ENCODE peak calls at places on chromosome X, in seven cellular contexts. E is heart left ventricle, C is lower leg skin, N is stomach, K is HCT116, Y is sigmoid colon, D is Peyer's patch. Q is an unnamed sample.

GRCh38 chrX:6311540-6311939 is 82.9 kb upstream of the NLGN4X start:
- DNase-seq in E (no peak), K (no peak), N (no peak), Y (no peak), C (no peak), D (no peak), Q (no peak)

GRCh38 chrX:21374994-21375794 is 976 bp downstream of the CNKSR2 start:
- DNase-seq in Y (no peak), N (no peak), D (no peak), K (no peak), E (no peak), C (no peak), Q (no peak)

GRCh38 chrX:105464611-105465010 is 244.1 kb upstream of the TEX13A start:
- DNase-seq in D (no peak), N (no peak), C (no peak), E (no peak), Y (no peak), K (no peak), Q (no peak)

GRCh38 chrX:106278951-106279350 is 110.8 kb downstream of the PWWP3B start:
- DNase-seq in E (no peak), Y (no peak), N (no peak), K (no peak), D (no peak), C (no peak), Q (no peak)

GRCh38 chrX:153771686-153772607 is 7.9 kb downstream of the PLXNB3 start:
- DNase-seq in N (no peak), K (no peak), C (no peak), D (no peak), E (no peak), Y (no peak), Q (no peak)

GRCh38 chrX:32268207-32268606 is 943.1 kb downstream of the DMD start:
- DNase-seq in Y (no peak), D (no peak), E (no peak), K (no peak), C (no peak), N (no peak), Q (no peak)

GRCh38 chrX:29617725-29618124 is 597.6 kb upstream of the MAGEB2 start:
- DNase-seq in C (no peak), Y (no peak), N (no peak), D (no peak), K (no peak), E (no peak), Q (no peak)

GRCh38 chrX:72079607-72080006 is 52.1 kb downstream of the RTL5 start:
- DNase-seq in N (no peak), Y (no peak), C (no peak), D (no peak), K (no peak), E (peak; percentile 75), Q (no peak)

GRCh38 chrX:33741807-33742206 is 390.3 kb downstream of the FAM47A start:
- DNase-seq in Y (peak; percentile 27), E (no peak), K (no peak), C (no peak), N (no peak), D (no peak), Q (no peak)

GRCh38 chrX:786441-786881 is 155.9 kb downstream of the SHOX start:
- DNase-seq in Y (no peak), D (no peak), K (no peak), E (no peak), N (no peak), C (no peak), Q (no peak)

GRCh38 chrX:103253608-103254007 is 1.3 kb downstream of the TCEAL8 start:
- DNase-seq in E (peak; percentile 28), N (no peak), K (no peak), Y (no peak), C (no peak), D (no peak), Q (peak; percentile 72)

GRCh38 chrX:43065978-43066377 is 288.0 kb upstream of the PPP1R2C start:
- DNase-seq in Y (no peak), K (no peak), E (no peak), C (no peak), D (no peak), N (no peak), Q (no peak)

GRCh38 chrX:9285342-9285771 is 179.5 kb upstream of the TBL1X start:
- DNase-seq in K (no peak), D (no peak), N (no peak), C (no peak), E (no peak), Y (no peak), Q (no peak)

GRCh38 chrX:49308604-49309269 is 5.3 kb downstream of the GAGE10 start:
- DNase-seq in N (no peak), D (no peak), C (no peak), K (no peak), E (no peak), Y (no peak), Q (peak; percentile 1)

GRCh38 chrX:81201692-81202412 is at the start of the genes HMGN5 and SH3BGRL:
- DNase-seq in K (peak; percentile 56), C (peak; percentile 72), E (peak; percentile 84), Y (peak; percentile 93), N (peak; percentile 78), D (peak; percentile 88), Q (peak; percentile 85)

GRCh38 chrX:2903366-2903765 is 25.8 kb downstream of the ARSD start:
- DNase-seq in D (no peak), K (no peak), E (no peak), C (no peak), Y (no peak), N (no peak), Q (no peak)

GRCh38 chrX:32893751-32894150 is 317.6 kb downstream of the DMD start:
- DNase-seq in K (no peak), E (no peak), C (no peak), N (no peak), Y (no peak), D (no peak), Q (no peak)

GRCh38 chrX:10828640-10829039 is 208.3 kb upstream of the MID1 start:
- DNase-seq in K (no peak), C (no peak), Y (no peak), E (no peak), N (peak; percentile 30), D (no peak), Q (no peak)

GRCh38 chrX:68685722-68686683 is 38.5 kb downstream of the STARD8 start:
- DNase-seq in Y (peak; percentile 81), D (no peak), E (peak; percentile 65), C (no peak), K (no peak), N (no peak), Q (peak; percentile 70)
- TF ChIP-seq POLR2A in Y (no peak), D (no peak), E (peak; percentile 46), C (no peak), K (no peak), N (no peak), Q (peak; percentile 56)

GRCh38 chrX:13074297-13075262 is 30.2 kb upstream of the FAM9C start:
- DNase-seq in Y (no peak), N (no peak), E (no peak), C (no peak), D (no peak), K (no peak), Q (no peak)
- TF ChIP-seq POLR2A in Y (no peak), N (no peak), E (no peak), C (no peak), D (no peak), K (no peak), Q (no peak)

GRCh38 chrX:38327007-38327774 is at the start of gene RPGR:
- DNase-seq in Y (peak; percentile 97), C (peak; percentile 89), D (peak; percentile 97), K (peak; percentile 79), N (peak; percentile 93), E (peak; percentile 95), Q (peak; percentile 93)
- TF ChIP-seq POLR2A in Y (no peak), C (no peak), D (peak; percentile 20), K (no peak), N (no peak), E (peak; percentile 58), Q (peak; percentile 63)

DNA sequence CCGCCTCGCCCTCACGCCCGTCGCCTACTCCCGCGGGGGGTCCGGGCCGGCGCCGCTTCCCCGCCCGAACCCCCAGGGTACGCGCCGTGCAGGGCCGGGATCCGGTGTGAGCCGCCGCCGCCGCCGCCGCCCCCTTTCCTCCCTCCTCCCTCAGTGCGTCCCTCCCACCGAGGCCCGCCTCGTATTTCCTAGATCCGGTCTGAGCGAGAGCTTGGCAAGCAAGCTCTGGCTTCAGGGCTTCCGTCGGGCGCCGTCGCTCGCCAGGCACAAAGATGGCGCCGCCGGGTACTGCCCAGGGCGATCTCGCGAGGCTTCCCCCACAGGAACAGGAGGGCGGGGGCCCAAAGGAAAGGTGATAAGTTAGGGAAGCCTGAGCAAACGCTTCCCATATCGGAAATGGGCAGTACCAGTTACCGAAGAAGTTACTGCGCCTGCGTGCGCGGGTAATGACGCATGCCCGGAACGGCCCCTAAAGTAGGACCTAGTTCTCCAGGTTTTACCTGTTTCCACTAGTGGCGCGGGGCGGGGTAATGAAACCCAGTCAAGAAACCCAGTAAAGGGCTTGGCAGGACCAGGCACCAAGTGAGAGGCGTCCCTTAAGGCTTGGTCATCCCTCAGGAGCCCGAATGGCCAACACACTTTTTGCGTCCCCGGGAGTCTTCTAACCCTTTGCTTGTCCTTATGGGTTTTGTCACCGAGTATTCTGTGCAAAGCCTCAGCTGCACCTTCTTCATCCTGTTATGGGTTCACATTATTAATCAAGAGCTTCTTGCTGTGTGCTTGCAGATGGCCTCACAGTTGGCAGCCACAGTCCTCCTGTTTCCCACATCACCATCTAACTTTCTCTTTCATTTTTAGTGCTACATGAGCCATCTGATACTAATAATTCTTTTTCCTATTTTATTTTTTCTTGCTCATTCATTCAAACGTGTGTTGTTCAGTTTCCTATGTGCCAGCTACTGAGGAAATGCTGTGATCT is at the start of gene TAB3:
- DNase-seq in D (peak; percentile 98), C (peak; percentile 90), N (peak; percentile 96), Y (peak; percentile 97), E (peak; percentile 95), K (peak; percentile 93), Q (peak; percentile 96)
- TF ChIP-seq POLR2A in D (peak; percentile 41), C (no peak), N (no peak), Y (no peak), E (peak; percentile 53), K (no peak), Q (peak; percentile 66)

GRCh38 chrX:66015152-66015827 is 24.6 kb downstream of the VSIG4 start:
- DNase-seq in D (peak; percentile 78), K (no peak), E (peak; percentile 30), Y (no peak), N (no peak), C (peak; percentile 22), Q (peak; percentile 13)
- TF ChIP-seq POLR2A in D (no peak), K (no peak), E (no peak), Y (no peak), N (no peak), C (no peak), Q (peak; percentile 56)